ENCODE peak calls at places on chromosome 14, in four cellular contexts. G, J, M and P are unnamed samples.

GRCh38 chr14:54050759-54051158 is 94.1 kb upstream of the BMP4 start:
- DNase-seq in J (no peak), G (no peak), M (no peak), P (no peak)

GRCh38 chr14:67335781-67336180 is 23.8 kb downstream of the ATP6V1D start:
- DNase-seq in M (no peak), J (peak), G (no peak), P (no peak)

GRCh38 chr14:33959692-33960151 is 8.8 kb upstream of the EGLN3 start:
- DNase-seq in G (no peak), J (no peak), M (no peak), P (no peak)

GRCh38 chr14:51653096-51653814 is 1.5 kb downstream of the FRMD6 start:
- DNase-seq in J (no peak), G (peak), M (no peak), P (no peak)

GRCh38 chr14:35342160-35343010 is 50.2 kb downstream of the PSMA6 start:
- DNase-seq in M (no peak), J (no peak), G (no peak), P (peak)

GRCh38 chr14:101176535-101177205 is 273.1 kb upstream of the RTL1 start:
- DNase-seq in J (no peak), G (no peak), M (no peak), P (no peak)

GRCh38 chr14:93160353-93160801 is 24.3 kb downstream of the MOAP1 start:
- DNase-seq in M (no peak), J (peak), G (no peak), P (no peak)

GRCh38 chr14:100593751-100594624 is 6.8 kb upstream of the BEGAIN start:
- DNase-seq in M (no peak), G (no peak), J (no peak), P (no peak)

GRCh38 chr14:80164991-80165390 is 46.3 kb downstream of the DIO2 start:
- DNase-seq in M (no peak), J (no peak), G (no peak), P (no peak)

GRCh38 chr14:93533437-93533836 is 102.7 kb downstream of the UNC79 start:
- DNase-seq in J (no peak), G (no peak), M (no peak), P (no peak)

GRCh38 chr14:77562681-77563080 is 53.8 kb downstream of the SPTLC2 start:
- DNase-seq in J (no peak), G (no peak), M (no peak), P (no peak)

GRCh38 chr14:73935666-73936065 is 14.2 kb downstream of the FAM161B start:
- DNase-seq in M (no peak), J (no peak), G (no peak), P (no peak)

GRCh38 chr14:61475316-61475715 is 153.9 kb downstream of the PRKCH start:
- DNase-seq in M (no peak), G (no peak), J (peak), P (no peak)

GRCh38 chr14:24177041-24177825 is 5.4 kb downstream of the REC8 start:
- DNase-seq in M (no peak), G (no peak), J (no peak), P (no peak)

GRCh38 chr14:69891422-69891821 is 12.2 kb downstream of the SMOC1 start:
- DNase-seq in G (no peak), M (no peak), J (no peak), P (no peak)

GRCh38 chr14:92599786-92600185 is 86.2 kb downstream of the RIN3 start:
- DNase-seq in G (no peak), J (no peak), M (no peak), P (no peak)

GRCh38 chr14:51546099-51546498 is 105.6 kb upstream of the FRMD6 start:
- DNase-seq in G (no peak), M (no peak), J (no peak), P (no peak)

GRCh38 chr14:99681101-99681831 is 2.8 kb upstream of the CYP46A1 start:
- DNase-seq in M (no peak), G (no peak), J (no peak), P (no peak)

GRCh38 chr14:91573894-91574837 is 64.1 kb upstream of the PPP4R3A start:
- DNase-seq in M (peak), G (peak), J (peak), P (peak)

GRCh38 chr14:69713127-69713800 is 53.7 kb upstream of the SRSF5 start:
- DNase-seq in M (peak), G (no peak), J (no peak), P (no peak)

GRCh38 chr14:81296263-81296923 is 75.6 kb upstream of the GTF2A1 start:
- DNase-seq in M (no peak), J (no peak), G (no peak), P (no peak)

GRCh38 chr14:54570651-54571415 is 3.9 kb downstream of the SAMD4A start:
- DNase-seq in G (no peak), J (no peak), M (no peak), P (no peak)

GRCh38 chr14:33986804-33987203 is 35.9 kb upstream of the EGLN3 start:
- DNase-seq in M (no peak), G (no peak), J (peak), P (no peak)

GRCh38 chr14:53951661-53952265 is 4.9 kb downstream of the BMP4 start:
- DNase-seq in G (no peak), M (no peak), J (no peak), P (no peak)

GRCh38 chr14:32986791-32987545 is 48.3 kb downstream of the NPAS3 start:
- DNase-seq in G (no peak), M (no peak), J (no peak), P (peak)

GRCh38 chr14:63701614-63702291 is 26.1 kb downstream of the SGPP1 start:
- DNase-seq in J (no peak), M (no peak), G (no peak), P (no peak)

GRCh38 chr14:29618323-29619067 is 309.2 kb downstream of the PRKD1 start:
- DNase-seq in M (no peak), G (no peak), J (no peak), P (no peak)

GRCh38 chr14:72582582-72582981 is 311.3 kb downstream of the DPF3 start:
- DNase-seq in M (no peak), G (no peak), J (no peak), P (no peak)

GRCh38 chr14:104108570-104109060 is 23.1 kb downstream of the ASPG start:
- DNase-seq in M (peak), G (no peak), J (no peak), P (no peak)

GRCh38 chr14:94423465-94424056 is 29.0 kb downstream of the SERPINA11 start:
- DNase-seq in G (peak), M (peak), J (peak), P (peak)

GRCh38 chr14:88005050-88005481 is at the start of gene GPR65:
- DNase-seq in G (no peak), M (no peak), J (no peak), P (no peak)
- TF ChIP-seq POLR2A in G (no peak), M (peak), J (no peak), P (no peak)

GRCh38 chr14:65170768-65171251 is 68.5 kb upstream of the MAX start:
- DNase-seq in J (no peak), M (peak), G (no peak), P (peak)
- TF ChIP-seq CTCF in J (no peak), M (no peak), G (no peak), P (peak)

GRCh38 chr14:30994681-30995620 is 30.5 kb upstream of the AP4S1 start:
- DNase-seq in M (no peak), J (no peak), G (no peak), P (no peak)
- H3K27ac ChIP-seq in M (no peak), J (no peak), G (no peak), P (no peak)

GRCh38 chr14:97730706-97731105 is 933.5 kb downstream of the VRK1 start:
- DNase-seq in G (no peak), M (no peak), J (no peak), P (no peak)
- TF ChIP-seq POLR2A in G (no peak), M (no peak), J (no peak), P (no peak)

GRCh38 chr14:22847661-22848341 is 11.4 kb downstream of the MMP14 start:
- DNase-seq in M (no peak), J (no peak), G (no peak), P (no peak)
- TF ChIP-seq CTCF in M (no peak), J (no peak), G (peak), P (no peak)

DNA sequence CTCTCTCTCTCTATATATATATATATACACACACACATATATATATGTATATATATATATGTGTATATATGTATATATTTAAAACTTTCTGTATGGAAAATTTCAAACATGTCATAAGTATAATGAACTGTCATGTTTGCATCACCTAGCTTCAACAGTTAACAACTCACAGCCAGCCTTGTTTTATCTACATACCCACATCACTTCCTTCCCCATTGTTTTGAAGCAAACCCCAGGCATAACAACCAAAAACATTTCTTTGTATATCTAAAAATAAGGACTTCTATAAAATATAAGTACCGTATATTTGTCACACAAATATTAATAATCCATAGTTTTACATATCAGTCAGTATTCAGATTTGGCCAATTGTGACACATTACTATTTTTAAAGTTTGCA is 57.4 kb downstream of the PAPOLA start:
- DNase-seq in J (no peak), M (no peak), G (no peak), P (no peak)
- H3K27ac ChIP-seq in J (no peak), M (no peak), G (no peak), P (no peak)

GRCh38 chr14:60250318-60251035 is 1.5 kb downstream of the PPM1A start:
- DNase-seq in J (peak), G (no peak), M (peak), P (peak)

GRCh38 chr14:60248697-60249314 is at the start of gene PPM1A:
- DNase-seq in J (peak), M (peak), G (peak), P (peak)

GRCh38 chr14:60249321-60250251 is 565 bp downstream of the PPM1A start:
- DNase-seq in G (peak), J (peak), M (peak), P (peak)

GRCh38 chr14:60245316-60246177 is 3.5 kb upstream of the PPM1A start:
- DNase-seq in G (no peak), M (no peak), J (no peak), P (no peak)

DNA sequence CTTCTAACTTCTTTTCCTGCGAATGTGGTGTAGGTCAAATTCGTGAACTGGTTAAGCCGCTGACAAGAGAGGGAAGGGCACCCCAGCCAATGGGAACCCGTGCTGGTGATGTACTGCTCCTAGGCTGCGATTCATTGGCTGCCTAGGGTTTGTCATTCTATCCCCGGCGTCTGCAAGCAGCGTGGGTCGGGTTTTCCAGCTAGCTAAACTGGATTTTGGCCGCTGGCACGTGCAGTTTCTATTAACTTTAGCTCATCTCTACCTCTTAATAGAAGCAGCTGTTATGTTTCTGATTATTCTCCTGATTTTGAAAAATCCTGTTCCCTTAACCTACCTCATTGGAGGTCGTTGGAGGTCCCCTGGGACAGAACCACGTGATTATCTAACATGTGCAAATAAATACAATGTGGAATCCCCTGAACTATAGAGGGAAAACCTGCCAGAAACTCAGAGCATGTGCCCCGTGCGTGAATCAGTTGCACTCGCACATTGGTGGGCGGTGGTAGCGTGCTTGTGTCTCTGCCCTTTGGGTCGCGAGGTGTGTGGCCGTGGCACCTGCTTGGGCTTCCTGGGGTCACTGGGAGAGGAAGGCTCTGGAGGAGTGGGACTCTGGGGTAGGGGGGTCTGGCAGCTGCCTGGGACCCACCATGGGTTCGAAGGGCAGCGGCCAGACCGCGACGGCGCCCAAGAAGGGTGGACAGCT is 876 bp upstream of the PPM1A start:
- DNase-seq in M (peak), G (peak), J (peak), P (peak)
- TF ChIP-seq POLR2A in M (peak), G (peak), J (peak), P (peak)

GRCh38 chr14:105146181-105146975 is 22.2 kb downstream of the JAG2 start:
- DNase-seq in J (no peak), M (no peak), G (no peak), P (no peak)
- TF ChIP-seq CTCF in J (no peak), M (no peak), G (no peak), P (no peak)

DNA sequence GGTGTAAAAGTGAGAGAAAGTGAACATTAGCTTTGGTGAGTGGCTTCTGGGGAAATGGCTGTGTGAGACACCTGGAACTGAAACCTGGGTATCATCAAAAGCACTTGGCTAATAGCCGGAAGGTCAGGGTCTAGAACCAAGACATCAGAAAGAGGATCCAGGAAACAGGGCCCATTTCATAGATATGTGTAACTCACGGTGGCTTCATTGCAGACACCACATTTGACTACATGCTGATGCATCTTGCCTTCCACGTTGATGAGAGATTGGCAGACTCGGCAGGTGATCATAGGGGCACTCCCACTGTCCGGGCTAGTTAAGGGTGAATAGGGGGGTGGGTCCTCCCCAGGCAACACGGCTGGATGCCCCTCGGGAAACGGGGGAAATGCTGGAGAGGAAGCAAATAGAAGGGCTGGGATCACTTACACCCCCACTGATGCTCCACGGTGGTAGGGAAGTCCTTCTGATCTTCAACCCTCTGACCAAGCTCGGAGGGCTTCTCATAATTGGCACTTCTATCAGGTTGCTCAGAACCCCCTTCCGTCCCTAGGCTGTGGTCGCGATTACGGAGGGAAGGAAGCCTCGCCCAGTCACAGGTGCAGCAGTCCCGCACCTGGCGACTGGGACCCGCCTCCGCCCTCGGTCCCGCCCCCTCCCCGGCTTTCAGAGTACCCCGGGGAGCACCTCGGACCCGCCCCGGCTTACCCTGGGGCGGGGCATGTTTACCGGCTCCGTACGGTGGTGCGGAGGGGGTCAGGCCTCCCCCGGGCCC is 590 bp downstream of the PIP4P1 start:
- DNase-seq in J (no peak), G (no peak), M (peak), P (no peak)
- H3K27ac ChIP-seq in J (peak), G (peak), M (peak), P (peak)